ENCODE peak calls at places on chromosomes 5 and 9, in six cellular contexts. One of them, this sample, is unnamed.

GRCh38 chr5:22708770-22709328 is 144.3 kb downstream of the CDH12 start:
- DNase-seq in HCEC 1CT: no peak
- DNase-seq in hepatic stellate cell: no peak
- DNase-seq in Right ventricle myocardium inferior: no peak
- DNase-seq in posterior cingulate gyrus: no peak
- DNase-seq in Calu3: no peak
- DNase-seq in this sample: no peak

GRCh38 chr9:114366334-114367128 is 21.3 kb downstream of the AKNA start:
- DNase-seq in HCEC 1CT: peak
- DNase-seq in hepatic stellate cell: peak
- DNase-seq in Right ventricle myocardium inferior: no peak
- DNase-seq in posterior cingulate gyrus: no peak
- DNase-seq in Calu3: no peak
- DNase-seq in this sample: no peak

GRCh38 chr5:127916875-127917573 is 166.5 kb upstream of the SLC12A2 start:
- DNase-seq in HCEC 1CT: no peak
- DNase-seq in hepatic stellate cell: no peak
- DNase-seq in Right ventricle myocardium inferior: no peak
- DNase-seq in posterior cingulate gyrus: no peak
- DNase-seq in Calu3: no peak
- DNase-seq in this sample: no peak

GRCh38 chr9:21777701-21778100 is 24.7 kb upstream of the MTAP start:
- DNase-seq in HCEC 1CT: peak
- DNase-seq in hepatic stellate cell: peak
- DNase-seq in Right ventricle myocardium inferior: no peak
- DNase-seq in posterior cingulate gyrus: no peak
- DNase-seq in Calu3: peak
- DNase-seq in this sample: no peak

GRCh38 chr9:14179449-14179848 is 134.5 kb downstream of the NFIB start:
- DNase-seq in HCEC 1CT: no peak
- DNase-seq in hepatic stellate cell: no peak
- DNase-seq in Right ventricle myocardium inferior: no peak
- DNase-seq in posterior cingulate gyrus: no peak
- DNase-seq in Calu3: peak
- DNase-seq in this sample: no peak

GRCh38 chr9:21661626-21662025 is 140.8 kb upstream of the MTAP start:
- DNase-seq in HCEC 1CT: no peak
- DNase-seq in hepatic stellate cell: no peak
- DNase-seq in Right ventricle myocardium inferior: no peak
- DNase-seq in posterior cingulate gyrus: no peak
- DNase-seq in Calu3: no peak
- DNase-seq in this sample: no peak

GRCh38 chr5:102450313-102450990 is 48.3 kb downstream of the SLCO6A1 start:
- DNase-seq in HCEC 1CT: peak
- DNase-seq in hepatic stellate cell: no peak
- DNase-seq in Right ventricle myocardium inferior: no peak
- DNase-seq in posterior cingulate gyrus: no peak
- DNase-seq in Calu3: no peak
- DNase-seq in this sample: no peak

GRCh38 chr5:68068204-68068603 is 147.4 kb upstream of the PIK3R1 start:
- DNase-seq in HCEC 1CT: peak
- DNase-seq in hepatic stellate cell: no peak
- DNase-seq in Right ventricle myocardium inferior: no peak
- DNase-seq in posterior cingulate gyrus: no peak
- DNase-seq in Calu3: no peak
- DNase-seq in this sample: no peak

GRCh38 chr9:25891534-25891933 is 213.3 kb upstream of the TUSC1 start:
- DNase-seq in HCEC 1CT: no peak
- DNase-seq in hepatic stellate cell: no peak
- DNase-seq in Right ventricle myocardium inferior: no peak
- DNase-seq in posterior cingulate gyrus: peak
- DNase-seq in Calu3: no peak
- DNase-seq in this sample: no peak

GRCh38 chr5:27639005-27639612 is 600.7 kb upstream of the CDH9 start:
- DNase-seq in HCEC 1CT: peak
- DNase-seq in hepatic stellate cell: no peak
- DNase-seq in Right ventricle myocardium inferior: no peak
- DNase-seq in posterior cingulate gyrus: no peak
- DNase-seq in Calu3: no peak
- DNase-seq in this sample: no peak